ENCODE peak calls at places on chromosomes 12 and 14, in five cellular contexts. One of them, this sample, is unnamed.

GRCh38 chr12:82414926-82415325 is 56.6 kb downstream of the METTL25 start:
- DNase-seq in T-helper 2 cell: no peak
- DNase-seq in transverse colon: no peak
- DNase-seq in AG04449: no peak
- DNase-seq in esophagus squamous epithelium: no peak
- DNase-seq in this sample: no peak

GRCh38 chr14:51321036-51321435 is 81.0 kb downstream of the TMX1 start:
- DNase-seq in T-helper 2 cell: no peak
- DNase-seq in transverse colon: no peak
- DNase-seq in AG04449: no peak
- DNase-seq in esophagus squamous epithelium: no peak
- DNase-seq in this sample: no peak

GRCh38 chr12:105469701-105470100 is 139.2 kb downstream of the C12orf75 start:
- DNase-seq in T-helper 2 cell: no peak
- DNase-seq in transverse colon: no peak
- DNase-seq in AG04449: no peak
- DNase-seq in esophagus squamous epithelium: no peak
- DNase-seq in this sample: no peak

GRCh38 chr14:75877292-75877691 is 104.5 kb downstream of the TGFB3 start:
- DNase-seq in T-helper 2 cell: no peak
- DNase-seq in transverse colon: no peak
- DNase-seq in AG04449: peak; percentile 84
- DNase-seq in esophagus squamous epithelium: no peak
- DNase-seq in this sample: peak; percentile 33

GRCh38 chr12:6535960-6536847 is 1.9 kb downstream of the GAPDH start:
- DNase-seq in T-helper 2 cell: no peak
- DNase-seq in transverse colon: no peak
- DNase-seq in AG04449: no peak
- DNase-seq in esophagus squamous epithelium: no peak
- DNase-seq in this sample: no peak

GRCh38 chr12:22105542-22105941 is 59.5 kb downstream of the CMAS start:
- DNase-seq in T-helper 2 cell: no peak
- DNase-seq in transverse colon: no peak
- DNase-seq in AG04449: no peak
- DNase-seq in esophagus squamous epithelium: no peak
- DNase-seq in this sample: no peak

GRCh38 chr14:91372680-91373495 is 44.7 kb downstream of the CCDC88C start:
- DNase-seq in T-helper 2 cell: no peak
- DNase-seq in transverse colon: peak; percentile 55
- DNase-seq in AG04449: no peak
- DNase-seq in esophagus squamous epithelium: no peak
- DNase-seq in this sample: peak; percentile 88

GRCh38 chr12:108312885-108313203 is 26.3 kb downstream of the CMKLR1 start:
- DNase-seq in T-helper 2 cell: no peak
- DNase-seq in transverse colon: no peak
- DNase-seq in AG04449: no peak
- DNase-seq in esophagus squamous epithelium: no peak
- DNase-seq in this sample: no peak

GRCh38 chr14:66999978-67000377 is 189.3 kb upstream of the GARIN2 start:
- DNase-seq in T-helper 2 cell: no peak
- DNase-seq in transverse colon: no peak
- DNase-seq in AG04449: no peak
- DNase-seq in esophagus squamous epithelium: no peak
- DNase-seq in this sample: no peak

GRCh38 chr14:70920608-70921007 is 13.3 kb downstream of the PCNX1 start:
- DNase-seq in T-helper 2 cell: no peak
- DNase-seq in transverse colon: no peak
- DNase-seq in AG04449: no peak
- DNase-seq in esophagus squamous epithelium: no peak
- DNase-seq in this sample: no peak

GRCh38 chr14:19920021-19920657 is at the start of gene OR4K5:
- DNase-seq in T-helper 2 cell: no peak
- DNase-seq in transverse colon: no peak
- DNase-seq in AG04449: no peak
- DNase-seq in esophagus squamous epithelium: no peak
- DNase-seq in this sample: no peak

GRCh38 chr14:37318938-37319337 is 121.2 kb downstream of the MIPOL1 start:
- DNase-seq in T-helper 2 cell: no peak
- DNase-seq in transverse colon: no peak
- DNase-seq in AG04449: no peak
- DNase-seq in esophagus squamous epithelium: no peak
- DNase-seq in this sample: no peak

GRCh38 chr12:81819991-81820633 is 61.0 kb upstream of the PPFIA2 start:
- DNase-seq in T-helper 2 cell: no peak
- DNase-seq in transverse colon: no peak
- DNase-seq in AG04449: no peak
- DNase-seq in esophagus squamous epithelium: no peak
- DNase-seq in this sample: no peak

GRCh38 chr12:131122631-131123030 is 168.9 kb downstream of the ADGRD1 start:
- DNase-seq in T-helper 2 cell: no peak
- DNase-seq in transverse colon: no peak
- DNase-seq in AG04449: no peak
- DNase-seq in esophagus squamous epithelium: no peak
- DNase-seq in this sample: no peak

GRCh38 chr14:52693532-52693931 is 1.8 kb downstream of the ERO1A start:
- DNase-seq in T-helper 2 cell: no peak
- DNase-seq in transverse colon: no peak
- DNase-seq in AG04449: no peak
- DNase-seq in esophagus squamous epithelium: no peak
- DNase-seq in this sample: no peak

GRCh38 chr12:113896194-113896593 is 69.9 kb downstream of the RBM19 start:
- DNase-seq in T-helper 2 cell: no peak
- DNase-seq in transverse colon: no peak
- DNase-seq in AG04449: no peak
- DNase-seq in esophagus squamous epithelium: no peak
- DNase-seq in this sample: no peak

GRCh38 chr12:116346751-116347150 is 69.3 kb upstream of the MED13L start:
- DNase-seq in T-helper 2 cell: no peak
- DNase-seq in transverse colon: no peak
- DNase-seq in AG04449: peak; percentile 83
- DNase-seq in esophagus squamous epithelium: no peak
- DNase-seq in this sample: no peak

GRCh38 chr12:49345048-49345839 is 1.4 kb upstream of the DNAJC22 start:
- DNase-seq in T-helper 2 cell: no peak
- DNase-seq in transverse colon: peak; percentile 24
- DNase-seq in AG04449: no peak
- DNase-seq in esophagus squamous epithelium: no peak
- DNase-seq in this sample: peak; percentile 88

GRCh38 chr12:50117057-50117622 is 5.1 kb downstream of the COX14 start:
- DNase-seq in T-helper 2 cell: no peak
- DNase-seq in transverse colon: no peak
- DNase-seq in AG04449: no peak
- DNase-seq in esophagus squamous epithelium: no peak
- DNase-seq in this sample: no peak

GRCh38 chr14:104557086-104557485 is 22.5 kb upstream of the C14orf180 start:
- DNase-seq in T-helper 2 cell: peak; percentile 6
- DNase-seq in transverse colon: no peak
- DNase-seq in AG04449: no peak
- DNase-seq in esophagus squamous epithelium: no peak
- DNase-seq in this sample: no peak

GRCh38 chr12:1022032-1022970 is 31.3 kb downstream of the ERC1 start:
- DNase-seq in T-helper 2 cell: no peak
- DNase-seq in transverse colon: no peak
- DNase-seq in AG04449: no peak
- DNase-seq in esophagus squamous epithelium: no peak
- DNase-seq in this sample: no peak

GRCh38 chr14:104743461-104744380 is 9.2 kb upstream of the SIVA1 start:
- DNase-seq in T-helper 2 cell: no peak
- DNase-seq in transverse colon: no peak
- DNase-seq in AG04449: no peak
- DNase-seq in esophagus squamous epithelium: no peak
- DNase-seq in this sample: no peak

GRCh38 chr12:46459111-46459510 is 86.5 kb upstream of the SLC38A2 start:
- DNase-seq in T-helper 2 cell: no peak
- DNase-seq in transverse colon: no peak
- DNase-seq in AG04449: peak; percentile 36
- DNase-seq in esophagus squamous epithelium: no peak
- DNase-seq in this sample: no peak

GRCh38 chr12:81639196-81639595 is 120.0 kb downstream of the PPFIA2 start:
- DNase-seq in T-helper 2 cell: no peak
- DNase-seq in transverse colon: no peak
- DNase-seq in AG04449: no peak
- DNase-seq in esophagus squamous epithelium: no peak
- DNase-seq in this sample: no peak

GRCh38 chr14:36229262-36229661 is 52.7 kb upstream of the PTCSC3 start:
- DNase-seq in T-helper 2 cell: no peak
- DNase-seq in transverse colon: no peak
- DNase-seq in AG04449: no peak
- DNase-seq in esophagus squamous epithelium: no peak
- DNase-seq in this sample: no peak

GRCh38 chr12:76916170-76916540 is 37.3 kb upstream of the CSRP2 start:
- DNase-seq in T-helper 2 cell: no peak
- DNase-seq in transverse colon: no peak
- DNase-seq in AG04449: no peak
- DNase-seq in esophagus squamous epithelium: no peak
- DNase-seq in this sample: no peak

GRCh38 chr14:36057452-36058142 is 118.9 kb downstream of the PTCSC3 start:
- DNase-seq in T-helper 2 cell: no peak
- DNase-seq in transverse colon: no peak
- DNase-seq in AG04449: no peak
- DNase-seq in esophagus squamous epithelium: no peak
- DNase-seq in this sample: peak; percentile 96

GRCh38 chr12:103097496-103097895 is 140.0 kb downstream of the ASCL1 start:
- DNase-seq in T-helper 2 cell: no peak
- DNase-seq in transverse colon: no peak
- DNase-seq in AG04449: no peak
- DNase-seq in esophagus squamous epithelium: no peak
- DNase-seq in this sample: no peak

GRCh38 chr12:59283012-59283411 is 312.8 kb upstream of the SLC16A7 start:
- DNase-seq in T-helper 2 cell: no peak
- DNase-seq in transverse colon: no peak
- DNase-seq in AG04449: no peak
- DNase-seq in esophagus squamous epithelium: no peak
- DNase-seq in this sample: peak; percentile 15

GRCh38 chr12:94962680-94963079 is 40.8 kb downstream of the NDUFA12 start:
- DNase-seq in T-helper 2 cell: no peak
- DNase-seq in transverse colon: no peak
- DNase-seq in AG04449: no peak
- DNase-seq in esophagus squamous epithelium: no peak
- DNase-seq in this sample: no peak

GRCh38 chr14:66503532-66503931 is 4.4 kb upstream of the GPHN start:
- DNase-seq in T-helper 2 cell: no peak
- DNase-seq in transverse colon: no peak
- DNase-seq in AG04449: no peak
- DNase-seq in esophagus squamous epithelium: no peak
- DNase-seq in this sample: no peak

GRCh38 chr12:97368462-97369150 is 94.0 kb upstream of the RMST start:
- DNase-seq in T-helper 2 cell: no peak
- DNase-seq in transverse colon: no peak
- DNase-seq in AG04449: no peak
- DNase-seq in esophagus squamous epithelium: no peak
- DNase-seq in this sample: no peak

GRCh38 chr12:121062391-121063045 is 23.5 kb upstream of the OASL start:
- DNase-seq in T-helper 2 cell: no peak
- DNase-seq in transverse colon: no peak
- DNase-seq in AG04449: no peak
- DNase-seq in esophagus squamous epithelium: no peak
- DNase-seq in this sample: no peak

GRCh38 chr14:100363053-100363452 is 39.9 kb downstream of the SLC25A47 start:
- DNase-seq in T-helper 2 cell: no peak
- DNase-seq in transverse colon: no peak
- DNase-seq in AG04449: no peak
- DNase-seq in esophagus squamous epithelium: no peak
- DNase-seq in this sample: peak; percentile 86